ENCODE peak calls at places on chromosomes 3 and 15, in six cellular contexts. L is GDM1, D is AG08396, K is ACHN, S is amniotic stem cell, R is HTR-8/SVneo. Y is an unnamed sample.
A peak's percentile ranks its signal among the peaks of the same experiment; 100 is the strongest.

GRCh38 chr15:26864664-26865191 is 2.1 kb upstream of the GABRA5 start:
- DNase-seq in L (peak; percentile 7), D (peak; percentile 74), K (peak; percentile 36), S (no peak), R (no peak), Y (no peak)

GRCh38 chr15:66287461-66288055 is 5.8 kb upstream of the DIS3L start:
- DNase-seq in L (no peak), D (peak; percentile 23), K (peak; percentile 40), S (no peak), R (no peak), Y (no peak)

GRCh38 chr15:89669941-89670340 is 9.2 kb downstream of the PLIN1 start:
- DNase-seq in L (no peak), D (no peak), K (no peak), S (no peak), R (no peak), Y (no peak)

GRCh38 chr3:58864480-58864879 is 185.3 kb downstream of the CFAP20DC start:
- DNase-seq in L (no peak), D (no peak), K (no peak), S (no peak), R (no peak), Y (no peak)

GRCh38 chr15:39270221-39270835 is 310.6 kb upstream of the THBS1 start:
- DNase-seq in L (no peak), D (no peak), K (no peak), S (no peak), R (no peak), Y (no peak)

GRCh38 chr3:138348950-138349739 is 766 bp downstream of the MRAS start:
- DNase-seq in L (no peak), D (peak; percentile 50), K (peak; percentile 18), S (no peak), R (no peak), Y (no peak)

GRCh38 chr15:57297163-57297593 is 79.1 kb upstream of the CGNL1 start:
- DNase-seq in L (no peak), D (no peak), K (no peak), S (no peak), R (no peak), Y (no peak)

GRCh38 chr15:71715914-71716313 is 94.4 kb upstream of the NR2E3 start:
- DNase-seq in L (no peak), D (no peak), K (no peak), S (no peak), R (no peak), Y (no peak)

GRCh38 chr3:186815490-186815889 is 9.2 kb upstream of the RFC4 start:
- DNase-seq in L (peak; percentile 32), D (peak; percentile 57), K (peak; percentile 77), S (no peak), R (no peak), Y (no peak)

GRCh38 chr3:144358191-144358590 is 386.6 kb downstream of the DIPK2A start:
- DNase-seq in L (no peak), D (no peak), K (no peak), S (no peak), R (no peak), Y (peak; percentile 25)

GRCh38 chr15:28191832-28192231 is 92.7 kb upstream of the OCA2 start:
- DNase-seq in L (no peak), D (peak; percentile 89), K (peak; percentile 88), S (no peak), R (no peak), Y (no peak)

GRCh38 chr15:38941399-38941953 is 376.9 kb upstream of the RASGRP1 start:
- DNase-seq in L (no peak), D (no peak), K (peak; percentile 9), S (no peak), R (peak; percentile 30), Y (no peak)

Y was measured in LNCaP clone FGC.